ENCODE peak calls at places on chromosomes 7 and 10, in four cellular contexts. One of them, this sample, is unnamed.

GRCh38 chr7:5379576-5379975 is 44.1 kb downstream of the TNRC18 start:
- DNase-seq in uterus: no peak
- DNase-seq in breast epithelium: no peak
- DNase-seq in H9: no peak
- DNase-seq in this sample: no peak

GRCh38 chr10:103793920-103794883 is 61.2 kb downstream of the SH3PXD2A start:
- DNase-seq in H9: no peak
- DNase-seq in breast epithelium: peak
- DNase-seq in uterus: peak
- DNase-seq in this sample: no peak

GRCh38 chr10:104255244-104255981 is 721 bp downstream of the GSTO1 start:
- DNase-seq in H9: no peak
- DNase-seq in breast epithelium: no peak
- DNase-seq in uterus: no peak
- DNase-seq in this sample: no peak

GRCh38 chr7:14761506-14762296 is 140.8 kb downstream of the DGKB start:
- DNase-seq in H9: no peak
- DNase-seq in breast epithelium: no peak
- DNase-seq in uterus: peak
- DNase-seq in this sample: peak

GRCh38 chr10:4693967-4694366 is 132.0 kb upstream of the AKR1E2 start:
- DNase-seq in uterus: no peak
- DNase-seq in H9: no peak
- DNase-seq in breast epithelium: no peak
- DNase-seq in this sample: no peak

GRCh38 chr10:34341473-34341872 is 473.6 kb downstream of the PARD3 start:
- DNase-seq in uterus: peak
- DNase-seq in H9: no peak
- DNase-seq in breast epithelium: no peak
- DNase-seq in this sample: no peak

GRCh38 chr7:55641273-55641691 is 69.0 kb upstream of the VOPP1 start:
- DNase-seq in H9: peak
- DNase-seq in breast epithelium: peak
- DNase-seq in uterus: peak
- DNase-seq in this sample: no peak

GRCh38 chr10:125774581-125775191 is 935 bp downstream of the MMP21 start:
- DNase-seq in uterus: no peak
- DNase-seq in H9: no peak
- DNase-seq in breast epithelium: no peak
- DNase-seq in this sample: peak

GRCh38 chr10:78802406-78802805 is 266.4 kb upstream of the ZMIZ1 start:
- DNase-seq in uterus: no peak
- DNase-seq in H9: no peak
- DNase-seq in breast epithelium: no peak
- DNase-seq in this sample: no peak

GRCh38 chr7:26212921-26213718 is 11.6 kb downstream of the CBX3 start:
- DNase-seq in breast epithelium: no peak
- DNase-seq in H9: no peak
- DNase-seq in uterus: no peak
- DNase-seq in this sample: no peak

GRCh38 chr10:99958287-99958686 is 51.5 kb downstream of the DNMBP start:
- DNase-seq in uterus: no peak
- DNase-seq in H9: no peak
- DNase-seq in breast epithelium: no peak
- DNase-seq in this sample: no peak

GRCh38 chr10:130359711-130360110 is 223.5 kb downstream of the GLRX3 start:
- DNase-seq in uterus: no peak
- DNase-seq in H9: no peak
- DNase-seq in breast epithelium: no peak
- DNase-seq in this sample: no peak

GRCh38 chr10:4941540-4942330 is 21.5 kb upstream of the AKR1C1 start:
- DNase-seq in uterus: no peak
- DNase-seq in H9: no peak
- DNase-seq in breast epithelium: no peak
- DNase-seq in this sample: no peak

GRCh38 chr10:119125942-119126341 is 22.0 kb downstream of the DENND10 start:
- DNase-seq in uterus: no peak
- DNase-seq in H9: no peak
- DNase-seq in breast epithelium: no peak
- DNase-seq in this sample: no peak

DNA sequence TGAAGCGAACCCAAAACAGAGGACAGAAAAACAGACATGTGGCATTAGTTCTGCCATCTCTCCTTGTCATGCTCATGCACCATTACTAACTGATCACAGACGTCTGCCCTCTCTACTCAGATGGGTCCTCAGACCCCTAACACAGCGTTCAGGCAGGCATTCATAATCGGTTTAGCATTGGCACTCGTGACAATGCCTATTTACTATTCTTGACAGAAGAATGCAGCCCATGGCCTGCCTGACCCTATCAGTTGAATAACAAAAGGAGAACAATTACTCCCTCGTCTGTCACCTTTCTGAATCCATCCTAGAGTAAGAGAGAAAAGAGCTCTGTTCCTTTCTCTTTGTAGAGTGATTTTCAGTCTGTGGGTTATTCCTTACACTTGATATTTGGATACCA is 194.6 kb upstream of the PHYHIPL start:
- DNase-seq in H9: peak
- DNase-seq in uterus: no peak
- DNase-seq in breast epithelium: no peak
- DNase-seq in this sample: no peak
- H3K27ac ChIP-seq in H9: no peak
- H3K27ac ChIP-seq in uterus: no peak
- H3K27ac ChIP-seq in breast epithelium: no peak
- H3K27ac ChIP-seq in this sample: no peak

GRCh38 chr10:124611738-124612137 is 132.4 kb downstream of the FAM53B start:
- DNase-seq in breast epithelium: no peak
- DNase-seq in uterus: no peak
- DNase-seq in H9: no peak
- DNase-seq in this sample: no peak
- H3K27ac ChIP-seq in breast epithelium: no peak
- H3K27ac ChIP-seq in uterus: no peak
- H3K27ac ChIP-seq in H9: no peak
- H3K27ac ChIP-seq in this sample: no peak

DNA sequence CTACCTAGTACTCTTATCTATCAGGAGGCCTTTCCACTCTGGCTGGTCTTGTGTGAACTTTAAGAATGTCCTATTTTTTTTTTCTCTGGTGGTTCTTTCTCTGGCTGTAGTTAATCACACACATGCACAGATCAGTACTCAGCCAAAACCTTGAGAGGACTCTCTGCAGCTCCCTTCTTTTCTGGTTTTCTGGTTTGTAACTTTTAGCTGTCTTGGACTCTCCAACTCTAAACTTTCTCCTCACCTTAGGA is 54.9 kb upstream of the HELLS start:
- DNase-seq in H9: no peak
- DNase-seq in breast epithelium: no peak
- DNase-seq in uterus: no peak
- DNase-seq in this sample: no peak
- H3K27ac ChIP-seq in H9: no peak
- H3K27ac ChIP-seq in breast epithelium: no peak
- H3K27ac ChIP-seq in uterus: no peak
- H3K27ac ChIP-seq in this sample: no peak

GRCh38 chr10:87775766-87776165 is 42.3 kb downstream of the ATAD1 start:
- DNase-seq in breast epithelium: no peak
- DNase-seq in uterus: no peak
- DNase-seq in H9: no peak
- DNase-seq in this sample: no peak
- H3K27ac ChIP-seq in breast epithelium: no peak
- H3K27ac ChIP-seq in uterus: no peak
- H3K27ac ChIP-seq in H9: no peak
- H3K27ac ChIP-seq in this sample: peak

DNA sequence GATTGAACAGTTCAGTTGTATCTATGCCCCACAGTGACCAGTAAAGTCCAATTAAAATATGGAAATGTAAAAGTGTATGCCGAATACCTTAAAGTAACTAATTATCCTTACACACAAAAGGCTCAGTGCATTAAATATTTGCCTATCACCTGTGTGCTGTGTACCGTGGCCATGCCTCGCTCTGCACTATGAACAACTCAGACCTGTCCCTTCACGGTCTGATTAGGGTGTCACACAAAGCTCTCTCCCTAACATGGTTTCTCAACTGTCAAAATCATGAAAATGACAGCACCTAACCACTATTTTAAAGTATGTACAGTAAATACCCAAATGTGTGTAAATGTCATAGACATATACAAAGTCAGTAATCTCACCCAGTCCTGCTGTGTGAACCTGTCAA is 43.1 kb downstream of the STK17A start:
- DNase-seq in breast epithelium: no peak
- DNase-seq in H9: no peak
- DNase-seq in uterus: no peak
- DNase-seq in this sample: no peak
- H3K27ac ChIP-seq in breast epithelium: no peak
- H3K27ac ChIP-seq in H9: no peak
- H3K27ac ChIP-seq in uterus: no peak
- H3K27ac ChIP-seq in this sample: peak

GRCh38 chr10:102134416-102134815 is 1.6 kb downstream of the PPRC1 start:
- DNase-seq in H9: no peak
- DNase-seq in breast epithelium: no peak
- DNase-seq in uterus: no peak
- DNase-seq in this sample: no peak
- H3K27ac ChIP-seq in H9: no peak
- H3K27ac ChIP-seq in breast epithelium: peak
- H3K27ac ChIP-seq in uterus: peak
- H3K27ac ChIP-seq in this sample: peak